ENCODE peak calls at places on chromosomes 16 and 17, in six cellular contexts. One of them, this sample, is unnamed.

GRCh38 chr17:76843703-76844484 is 24.3 kb upstream of the MGAT5B start:
- DNase-seq in AG04450: no peak
- DNase-seq in left lung: no peak
- DNase-seq in WTC11: no peak
- DNase-seq in BJ: no peak
- DNase-seq in NCI-H748 treated with DMSO at 0.1 percent for 48 hours: no peak
- DNase-seq in this sample: no peak

GRCh38 chr16:81752225-81752875 is 26.7 kb upstream of the PLCG2 start:
- DNase-seq in left lung: peak
- DNase-seq in AG04450: no peak
- DNase-seq in BJ: no peak
- DNase-seq in NCI-H748 treated with DMSO at 0.1 percent for 48 hours: no peak
- DNase-seq in WTC11: no peak
- DNase-seq in this sample: no peak

GRCh38 chr16:67943619-67944503 is at the start of gene LCAT:
- DNase-seq in NCI-H748 treated with DMSO at 0.1 percent for 48 hours: no peak
- DNase-seq in left lung: no peak
- DNase-seq in AG04450: no peak
- DNase-seq in WTC11: no peak
- DNase-seq in BJ: no peak
- DNase-seq in this sample: no peak

GRCh38 chr16:88973415-88974050 is 3.5 kb downstream of the CBFA2T3 start:
- DNase-seq in left lung: no peak
- DNase-seq in AG04450: no peak
- DNase-seq in NCI-H748 treated with DMSO at 0.1 percent for 48 hours: no peak
- DNase-seq in WTC11: no peak
- DNase-seq in BJ: no peak
- DNase-seq in this sample: no peak

GRCh38 chr16:81142864-81143263 is 46.7 kb upstream of the GCSH start:
- DNase-seq in AG04450: no peak
- DNase-seq in NCI-H748 treated with DMSO at 0.1 percent for 48 hours: no peak
- DNase-seq in left lung: no peak
- DNase-seq in BJ: no peak
- DNase-seq in WTC11: no peak
- DNase-seq in this sample: no peak

GRCh38 chr17:29039764-29040598 is 3.0 kb upstream of the PIPOX start:
- DNase-seq in BJ: no peak
- DNase-seq in left lung: peak
- DNase-seq in WTC11: no peak
- DNase-seq in AG04450: peak
- DNase-seq in NCI-H748 treated with DMSO at 0.1 percent for 48 hours: no peak
- DNase-seq in this sample: peak

GRCh38 chr17:57523926-57524634 is 221.0 kb downstream of the CCDC182 start:
- DNase-seq in left lung: peak
- DNase-seq in AG04450: peak
- DNase-seq in NCI-H748 treated with DMSO at 0.1 percent for 48 hours: no peak
- DNase-seq in BJ: no peak
- DNase-seq in WTC11: no peak
- DNase-seq in this sample: no peak

GRCh38 chr16:30700491-30700890 is 1.5 kb downstream of the SRCAP start:
- DNase-seq in BJ: no peak
- DNase-seq in WTC11: no peak
- DNase-seq in AG04450: no peak
- DNase-seq in NCI-H748 treated with DMSO at 0.1 percent for 48 hours: no peak
- DNase-seq in left lung: no peak
- DNase-seq in this sample: no peak

GRCh38 chr17:35313875-35314409 is 59.5 kb downstream of the SLFN11 start:
- DNase-seq in NCI-H748 treated with DMSO at 0.1 percent for 48 hours: no peak
- DNase-seq in BJ: no peak
- DNase-seq in AG04450: no peak
- DNase-seq in left lung: no peak
- DNase-seq in WTC11: peak
- DNase-seq in this sample: no peak

GRCh38 chr17:1880851-1881630 is 51.2 kb downstream of the RPA1 start:
- DNase-seq in NCI-H748 treated with DMSO at 0.1 percent for 48 hours: no peak
- DNase-seq in AG04450: no peak
- DNase-seq in left lung: no peak
- DNase-seq in BJ: no peak
- DNase-seq in WTC11: no peak
- DNase-seq in this sample: no peak

GRCh38 chr16:14667347-14668266 is 26.5 kb downstream of the PLA2G10 start:
- DNase-seq in BJ: no peak
- DNase-seq in AG04450: no peak
- DNase-seq in left lung: peak
- DNase-seq in WTC11: no peak
- DNase-seq in NCI-H748 treated with DMSO at 0.1 percent for 48 hours: no peak
- DNase-seq in this sample: no peak

GRCh38 chr17:48068491-48068961 is 20.4 kb downstream of the NFE2L1 start:
- DNase-seq in NCI-H748 treated with DMSO at 0.1 percent for 48 hours: no peak
- DNase-seq in AG04450: no peak
- DNase-seq in left lung: no peak
- DNase-seq in BJ: peak
- DNase-seq in WTC11: peak
- DNase-seq in this sample: no peak

GRCh38 chr17:75981019-75981615 is 2.1 kb downstream of the TEN1 start:
- DNase-seq in AG04450: no peak
- DNase-seq in BJ: no peak
- DNase-seq in left lung: no peak
- DNase-seq in NCI-H748 treated with DMSO at 0.1 percent for 48 hours: no peak
- DNase-seq in WTC11: no peak
- DNase-seq in this sample: no peak

GRCh38 chr17:19431691-19432090 is 20.7 kb downstream of the RNF112 start:
- DNase-seq in NCI-H748 treated with DMSO at 0.1 percent for 48 hours: no peak
- DNase-seq in BJ: no peak
- DNase-seq in left lung: no peak
- DNase-seq in WTC11: no peak
- DNase-seq in AG04450: no peak
- DNase-seq in this sample: no peak

GRCh38 chr16:85573696-85574641 is 39.2 kb upstream of the GSE1 start:
- DNase-seq in NCI-H748 treated with DMSO at 0.1 percent for 48 hours: peak
- DNase-seq in BJ: no peak
- DNase-seq in AG04450: no peak
- DNase-seq in WTC11: no peak
- DNase-seq in left lung: peak
- DNase-seq in this sample: no peak

GRCh38 chr17:8997994-8998628 is 23.2 kb upstream of the NTN1 start:
- DNase-seq in WTC11: peak
- DNase-seq in AG04450: no peak
- DNase-seq in left lung: peak
- DNase-seq in NCI-H748 treated with DMSO at 0.1 percent for 48 hours: peak
- DNase-seq in BJ: no peak
- DNase-seq in this sample: no peak

GRCh38 chr17:4908301-4908700 is 5.4 kb upstream of the CHRNE start:
- DNase-seq in left lung: no peak
- DNase-seq in NCI-H748 treated with DMSO at 0.1 percent for 48 hours: no peak
- DNase-seq in BJ: no peak
- DNase-seq in WTC11: peak
- DNase-seq in AG04450: no peak
- DNase-seq in this sample: no peak

GRCh38 chr16:87958632-87959031 is 7.4 kb downstream of the BANP start:
- DNase-seq in NCI-H748 treated with DMSO at 0.1 percent for 48 hours: no peak
- DNase-seq in WTC11: no peak
- DNase-seq in AG04450: no peak
- DNase-seq in left lung: no peak
- DNase-seq in BJ: no peak
- DNase-seq in this sample: no peak

GRCh38 chr16:79768594-79768993 is 168.1 kb upstream of the MAF start:
- DNase-seq in NCI-H748 treated with DMSO at 0.1 percent for 48 hours: no peak
- DNase-seq in BJ: no peak
- DNase-seq in WTC11: no peak
- DNase-seq in AG04450: no peak
- DNase-seq in left lung: no peak
- DNase-seq in this sample: no peak

GRCh38 chr17:72122668-72123495 is 2.1 kb downstream of the SOX9 start:
- DNase-seq in WTC11: peak
- DNase-seq in AG04450: no peak
- DNase-seq in NCI-H748 treated with DMSO at 0.1 percent for 48 hours: no peak
- DNase-seq in left lung: peak
- DNase-seq in BJ: no peak
- DNase-seq in this sample: no peak

GRCh38 chr17:36550491-36551417 is 6.0 kb downstream of the GGNBP2 start:
- DNase-seq in NCI-H748 treated with DMSO at 0.1 percent for 48 hours: no peak
- DNase-seq in left lung: no peak
- DNase-seq in AG04450: no peak
- DNase-seq in WTC11: no peak
- DNase-seq in BJ: no peak
- DNase-seq in this sample: no peak

GRCh38 chr17:32928527-32929287 is 754 bp downstream of the TMEM98 start:
- DNase-seq in left lung: no peak
- DNase-seq in WTC11: no peak
- DNase-seq in AG04450: no peak
- DNase-seq in NCI-H748 treated with DMSO at 0.1 percent for 48 hours: no peak
- DNase-seq in BJ: no peak
- DNase-seq in this sample: no peak

GRCh38 chr16:78764478-78764877 is 665.0 kb downstream of the WWOX start:
- DNase-seq in AG04450: no peak
- DNase-seq in BJ: no peak
- DNase-seq in WTC11: no peak
- DNase-seq in left lung: no peak
- DNase-seq in NCI-H748 treated with DMSO at 0.1 percent for 48 hours: no peak
- DNase-seq in this sample: no peak

This sample was measured in amniotic stem cell.